ENCODE peak calls at places on chromosomes 12 and 14, in seven cellular contexts. N is left colon, R is neuronal stem cell, M is NAMALWA, F is mammary epithelial cell, X is astrocyte of the cerebellum, Y is AG09309. H is an unnamed sample.

GRCh38 chr14:70189678-70190077 is 927 bp upstream of the SLC8A3 start:
- DNase-seq in N (no peak), R (no peak), M (no peak), F (no peak), X (no peak), Y (no peak), H (no peak)

GRCh38 chr12:24839268-24839791 is 109.6 kb downstream of the BCAT1 start:
- DNase-seq in N (no peak), R (no peak), M (no peak), F (no peak), X (no peak), Y (no peak), H (no peak)

GRCh38 chr14:52013984-52014600 is 24.7 kb downstream of the RTRAF start:
- DNase-seq in N (no peak), R (no peak), M (peak), F (no peak), X (no peak), Y (no peak), H (peak)

GRCh38 chr12:93448796-93449195 is 7.0 kb upstream of the UBE2N start:
- DNase-seq in N (no peak), R (no peak), M (no peak), F (no peak), X (no peak), Y (no peak), H (no peak)

GRCh38 chr14:101464310-101464983 is 96.8 kb upstream of the DIO3 start:
- DNase-seq in N (no peak), R (no peak), M (no peak), F (no peak), X (no peak), Y (no peak), H (no peak)

GRCh38 chr12:11578461-11578993 is 70.9 kb upstream of the ETV6 start:
- DNase-seq in N (no peak), R (no peak), M (peak), F (no peak), X (no peak), Y (no peak), H (no peak)

GRCh38 chr14:103871596-103872480 is 24.5 kb upstream of the PPP1R13B start:
- DNase-seq in N (peak), R (peak), M (peak), F (no peak), X (no peak), Y (no peak), H (no peak)

GRCh38 chr14:68690106-68690960 is 102.5 kb downstream of the ZFP36L1 start:
- DNase-seq in N (peak), R (no peak), M (no peak), F (no peak), X (no peak), Y (no peak), H (no peak)

GRCh38 chr14:104971447-104972240 is 6.5 kb downstream of the AHNAK2 start:
- DNase-seq in N (no peak), R (no peak), M (no peak), F (no peak), X (no peak), Y (no peak), H (no peak)

GRCh38 chr14:91858536-91859275 is 8.6 kb downstream of the TC2N start:
- DNase-seq in N (no peak), R (no peak), M (no peak), F (no peak), X (peak), Y (peak), H (no peak)

GRCh38 chr14:22471545-22472121 is 117.4 kb downstream of the DAD1 start:
- DNase-seq in N (no peak), R (peak), M (peak), F (peak), X (no peak), Y (no peak), H (peak)

GRCh38 chr12:47293406-47293805 is 213.6 kb upstream of the AMIGO2 start:
- DNase-seq in N (no peak), R (no peak), M (no peak), F (no peak), X (no peak), Y (no peak), H (no peak)

GRCh38 chr14:71956920-71957563 is 24.8 kb downstream of the RGS6 start:
- DNase-seq in N (no peak), R (no peak), M (no peak), F (no peak), X (no peak), Y (no peak), H (no peak)

GRCh38 chr12:91786490-91787272 is 359.0 kb downstream of the BTG1 start:
- DNase-seq in N (no peak), R (no peak), M (no peak), F (no peak), X (no peak), Y (no peak), H (no peak)

GRCh38 chr14:35224615-35225014 is 67.6 kb upstream of the PSMA6 start:
- DNase-seq in N (no peak), R (no peak), M (no peak), F (no peak), X (no peak), Y (no peak), H (no peak)

GRCh38 chr12:119791453-119791852 is 85.7 kb downstream of the CIT start:
- DNase-seq in N (no peak), R (no peak), M (no peak), F (no peak), X (no peak), Y (no peak), H (no peak)

GRCh38 chr12:75259170-75259569 is 49.5 kb upstream of the KCNC2 start:
- DNase-seq in N (no peak), R (no peak), M (no peak), F (no peak), X (no peak), Y (no peak), H (no peak)

GRCh38 chr12:124542021-124542941 is 25.1 kb downstream of the NCOR2 start:
- DNase-seq in N (no peak), R (no peak), M (no peak), F (no peak), X (no peak), Y (no peak), H (no peak)

GRCh38 chr12:20140751-20141150 is 227.6 kb upstream of the PDE3A start:
- DNase-seq in N (no peak), R (no peak), M (no peak), F (no peak), X (no peak), Y (no peak), H (no peak)

GRCh38 chr12:2960996-2961616 is 1.9 kb downstream of the TEAD4 start:
- DNase-seq in N (no peak), R (no peak), M (no peak), F (no peak), X (no peak), Y (no peak), H (no peak)

GRCh38 chr12:108789546-108789945 is 58.2 kb upstream of the CORO1C start:
- DNase-seq in N (no peak), R (no peak), M (no peak), F (no peak), X (no peak), Y (no peak), H (no peak)

GRCh38 chr14:83541147-83541546 is 1988.8 kb upstream of the FLRT2 start:
- DNase-seq in N (no peak), R (no peak), M (no peak), F (no peak), X (no peak), Y (no peak), H (no peak)

GRCh38 chr12:3491938-3492867 is 1.2 kb downstream of the PRMT8 start:
- DNase-seq in N (no peak), R (peak), M (no peak), F (peak), X (peak), Y (peak), H (peak)

GRCh38 chr12:94982456-94982855 is 21.0 kb downstream of the NDUFA12 start:
- DNase-seq in N (no peak), R (no peak), M (no peak), F (no peak), X (no peak), Y (no peak), H (no peak)

GRCh38 chr14:91830777-91831176 is 36.6 kb downstream of the TC2N start:
- DNase-seq in N (peak), R (no peak), M (peak), F (no peak), X (no peak), Y (no peak), H (no peak)

GRCh38 chr12:98259667-98260066 is 255.7 kb upstream of the TMPO start:
- DNase-seq in N (no peak), R (no peak), M (no peak), F (no peak), X (no peak), Y (no peak), H (no peak)

GRCh38 chr12:31362759-31363415 is 36.9 kb upstream of the SINHCAF start:
- DNase-seq in N (peak), R (peak), M (peak), F (peak), X (no peak), Y (no peak), H (peak)

GRCh38 chr12:23197266-23197665 is 572.3 kb downstream of the ETNK1 start:
- DNase-seq in N (no peak), R (no peak), M (no peak), F (no peak), X (no peak), Y (no peak), H (no peak)

GRCh38 chr12:40099423-40099853 is 6.4 kb downstream of the SLC2A13 start:
- DNase-seq in N (peak), R (no peak), M (no peak), F (no peak), X (no peak), Y (no peak), H (peak)

GRCh38 chr14:61675291-61675690 is 20.0 kb upstream of the HIF1A start:
- DNase-seq in N (no peak), R (no peak), M (no peak), F (no peak), X (no peak), Y (no peak), H (no peak)

H was measured in Kasumi-1.